ENCODE peak calls at places on chromosomes 5 and 9, in five cellular contexts. One of them, this sample, is unnamed.
A peak's percentile ranks its signal among the peaks of the same experiment; 100 is the strongest.

GRCh38 chr9:105144076-105144475 is 100.4 kb upstream of the SLC44A1 start:
- DNase-seq in GM03348: no peak
- DNase-seq in stimulated activated CD8-positive, alpha-beta memory T cell treated with anti-CD3 and anti-CD28 coated beads, Interleukin-4, amount 100 ng/mL, for 48 hours: no peak
- DNase-seq in Right ventricle myocardium superior: no peak
- DNase-seq in stimulated activated CD4-positive, alpha-beta T cell treated with anti-CD3 and anti-CD28 coated beads, Interleukin-15, amount 100 ng/mL, for 48 hours: no peak
- DNase-seq in this sample: no peak

GRCh38 chr5:41843456-41844112 is 26.6 kb downstream of the OXCT1 start:
- DNase-seq in GM03348: peak; percentile 57
- DNase-seq in stimulated activated CD8-positive, alpha-beta memory T cell treated with anti-CD3 and anti-CD28 coated beads, Interleukin-4, amount 100 ng/mL, for 48 hours: no peak
- DNase-seq in Right ventricle myocardium superior: no peak
- DNase-seq in stimulated activated CD4-positive, alpha-beta T cell treated with anti-CD3 and anti-CD28 coated beads, Interleukin-15, amount 100 ng/mL, for 48 hours: no peak
- DNase-seq in this sample: no peak

GRCh38 chr9:134800791-134801339 is 79.7 kb upstream of the FCN2 start:
- DNase-seq in GM03348: no peak
- DNase-seq in stimulated activated CD8-positive, alpha-beta memory T cell treated with anti-CD3 and anti-CD28 coated beads, Interleukin-4, amount 100 ng/mL, for 48 hours: no peak
- DNase-seq in Right ventricle myocardium superior: peak; percentile 72
- DNase-seq in stimulated activated CD4-positive, alpha-beta T cell treated with anti-CD3 and anti-CD28 coated beads, Interleukin-15, amount 100 ng/mL, for 48 hours: no peak
- DNase-seq in this sample: peak; percentile 79

GRCh38 chr5:98064118-98064517 is 709.3 kb upstream of the RGMB start:
- DNase-seq in GM03348: no peak
- DNase-seq in stimulated activated CD8-positive, alpha-beta memory T cell treated with anti-CD3 and anti-CD28 coated beads, Interleukin-4, amount 100 ng/mL, for 48 hours: no peak
- DNase-seq in Right ventricle myocardium superior: no peak
- DNase-seq in stimulated activated CD4-positive, alpha-beta T cell treated with anti-CD3 and anti-CD28 coated beads, Interleukin-15, amount 100 ng/mL, for 48 hours: no peak
- DNase-seq in this sample: no peak

GRCh38 chr9:121748727-121749546 is 97.5 kb downstream of the DAB2IP start:
- DNase-seq in GM03348: peak; percentile 78
- DNase-seq in stimulated activated CD8-positive, alpha-beta memory T cell treated with anti-CD3 and anti-CD28 coated beads, Interleukin-4, amount 100 ng/mL, for 48 hours: no peak
- DNase-seq in Right ventricle myocardium superior: peak; percentile 82
- DNase-seq in stimulated activated CD4-positive, alpha-beta T cell treated with anti-CD3 and anti-CD28 coated beads, Interleukin-15, amount 100 ng/mL, for 48 hours: no peak
- DNase-seq in this sample: peak; percentile 84

GRCh38 chr9:119811030-119811429 is 441.8 kb upstream of the BRINP1 start:
- DNase-seq in GM03348: peak; percentile 77
- DNase-seq in stimulated activated CD8-positive, alpha-beta memory T cell treated with anti-CD3 and anti-CD28 coated beads, Interleukin-4, amount 100 ng/mL, for 48 hours: no peak
- DNase-seq in Right ventricle myocardium superior: no peak
- DNase-seq in stimulated activated CD4-positive, alpha-beta T cell treated with anti-CD3 and anti-CD28 coated beads, Interleukin-15, amount 100 ng/mL, for 48 hours: no peak
- DNase-seq in this sample: no peak

GRCh38 chr5:27906911-27907590 is 868.7 kb upstream of the CDH9 start:
- DNase-seq in GM03348: no peak
- DNase-seq in stimulated activated CD8-positive, alpha-beta memory T cell treated with anti-CD3 and anti-CD28 coated beads, Interleukin-4, amount 100 ng/mL, for 48 hours: no peak
- DNase-seq in Right ventricle myocardium superior: no peak
- DNase-seq in stimulated activated CD4-positive, alpha-beta T cell treated with anti-CD3 and anti-CD28 coated beads, Interleukin-15, amount 100 ng/mL, for 48 hours: no peak
- DNase-seq in this sample: no peak

GRCh38 chr9:129809346-129809745 is 6.4 kb downstream of the TOR1B start:
- DNase-seq in GM03348: no peak
- DNase-seq in stimulated activated CD8-positive, alpha-beta memory T cell treated with anti-CD3 and anti-CD28 coated beads, Interleukin-4, amount 100 ng/mL, for 48 hours: no peak
- DNase-seq in Right ventricle myocardium superior: no peak
- DNase-seq in stimulated activated CD4-positive, alpha-beta T cell treated with anti-CD3 and anti-CD28 coated beads, Interleukin-15, amount 100 ng/mL, for 48 hours: no peak
- DNase-seq in this sample: no peak

GRCh38 chr9:33165263-33166151 is 1.6 kb downstream of the B4GALT1 start:
- DNase-seq in GM03348: peak; percentile 51
- DNase-seq in stimulated activated CD8-positive, alpha-beta memory T cell treated with anti-CD3 and anti-CD28 coated beads, Interleukin-4, amount 100 ng/mL, for 48 hours: peak; percentile 54
- DNase-seq in Right ventricle myocardium superior: peak; percentile 54
- DNase-seq in stimulated activated CD4-positive, alpha-beta T cell treated with anti-CD3 and anti-CD28 coated beads, Interleukin-15, amount 100 ng/mL, for 48 hours: no peak
- DNase-seq in this sample: peak; percentile 50

GRCh38 chr9:17532461-17532860 is 46.4 kb upstream of the SH3GL2 start:
- DNase-seq in GM03348: no peak
- DNase-seq in stimulated activated CD8-positive, alpha-beta memory T cell treated with anti-CD3 and anti-CD28 coated beads, Interleukin-4, amount 100 ng/mL, for 48 hours: no peak
- DNase-seq in Right ventricle myocardium superior: no peak
- DNase-seq in stimulated activated CD4-positive, alpha-beta T cell treated with anti-CD3 and anti-CD28 coated beads, Interleukin-15, amount 100 ng/mL, for 48 hours: no peak
- DNase-seq in this sample: no peak

GRCh38 chr9:128706671-128707381 is 4.5 kb downstream of the PKN3 start:
- DNase-seq in GM03348: no peak
- DNase-seq in stimulated activated CD8-positive, alpha-beta memory T cell treated with anti-CD3 and anti-CD28 coated beads, Interleukin-4, amount 100 ng/mL, for 48 hours: no peak
- DNase-seq in Right ventricle myocardium superior: peak; percentile 43
- DNase-seq in stimulated activated CD4-positive, alpha-beta T cell treated with anti-CD3 and anti-CD28 coated beads, Interleukin-15, amount 100 ng/mL, for 48 hours: no peak
- DNase-seq in this sample: peak; percentile 27

GRCh38 chr9:88578486-88579362 is 43.7 kb downstream of the NXNL2 start:
- DNase-seq in GM03348: peak; percentile 94
- DNase-seq in stimulated activated CD8-positive, alpha-beta memory T cell treated with anti-CD3 and anti-CD28 coated beads, Interleukin-4, amount 100 ng/mL, for 48 hours: peak; percentile 89
- DNase-seq in Right ventricle myocardium superior: peak; percentile 89
- DNase-seq in stimulated activated CD4-positive, alpha-beta T cell treated with anti-CD3 and anti-CD28 coated beads, Interleukin-15, amount 100 ng/mL, for 48 hours: peak; percentile 57
- DNase-seq in this sample: peak; percentile 88

GRCh38 chr9:104868687-104869404 is 59.1 kb downstream of the ABCA1 start:
- DNase-seq in GM03348: peak; percentile 89
- DNase-seq in stimulated activated CD8-positive, alpha-beta memory T cell treated with anti-CD3 and anti-CD28 coated beads, Interleukin-4, amount 100 ng/mL, for 48 hours: no peak
- DNase-seq in Right ventricle myocardium superior: peak; percentile 70
- DNase-seq in stimulated activated CD4-positive, alpha-beta T cell treated with anti-CD3 and anti-CD28 coated beads, Interleukin-15, amount 100 ng/mL, for 48 hours: no peak
- DNase-seq in this sample: peak; percentile 73

GRCh38 chr5:73218552-73219171 is 45.7 kb downstream of the TMEM174 start:
- DNase-seq in GM03348: peak; percentile 73
- DNase-seq in stimulated activated CD8-positive, alpha-beta memory T cell treated with anti-CD3 and anti-CD28 coated beads, Interleukin-4, amount 100 ng/mL, for 48 hours: no peak
- DNase-seq in Right ventricle myocardium superior: no peak
- DNase-seq in stimulated activated CD4-positive, alpha-beta T cell treated with anti-CD3 and anti-CD28 coated beads, Interleukin-15, amount 100 ng/mL, for 48 hours: no peak
- DNase-seq in this sample: no peak

GRCh38 chr5:124867064-124867707 is 120.7 kb upstream of the ZNF608 start:
- DNase-seq in GM03348: peak; percentile 33
- DNase-seq in stimulated activated CD8-positive, alpha-beta memory T cell treated with anti-CD3 and anti-CD28 coated beads, Interleukin-4, amount 100 ng/mL, for 48 hours: no peak
- DNase-seq in Right ventricle myocardium superior: no peak
- DNase-seq in stimulated activated CD4-positive, alpha-beta T cell treated with anti-CD3 and anti-CD28 coated beads, Interleukin-15, amount 100 ng/mL, for 48 hours: no peak
- DNase-seq in this sample: no peak

GRCh38 chr5:153551537-153552079 is 61.1 kb downstream of the GRIA1 start:
- DNase-seq in GM03348: peak; percentile 82
- DNase-seq in stimulated activated CD8-positive, alpha-beta memory T cell treated with anti-CD3 and anti-CD28 coated beads, Interleukin-4, amount 100 ng/mL, for 48 hours: no peak
- DNase-seq in Right ventricle myocardium superior: no peak
- DNase-seq in stimulated activated CD4-positive, alpha-beta T cell treated with anti-CD3 and anti-CD28 coated beads, Interleukin-15, amount 100 ng/mL, for 48 hours: no peak
- DNase-seq in this sample: no peak

GRCh38 chr9:86828631-86829030 is 118.7 kb downstream of the GAS1 start:
- DNase-seq in GM03348: no peak
- DNase-seq in stimulated activated CD8-positive, alpha-beta memory T cell treated with anti-CD3 and anti-CD28 coated beads, Interleukin-4, amount 100 ng/mL, for 48 hours: no peak
- DNase-seq in Right ventricle myocardium superior: no peak
- DNase-seq in stimulated activated CD4-positive, alpha-beta T cell treated with anti-CD3 and anti-CD28 coated beads, Interleukin-15, amount 100 ng/mL, for 48 hours: no peak
- DNase-seq in this sample: no peak

GRCh38 chr5:160213537-160213936 is 15.8 kb upstream of the FABP6 start:
- DNase-seq in GM03348: no peak
- DNase-seq in stimulated activated CD8-positive, alpha-beta memory T cell treated with anti-CD3 and anti-CD28 coated beads, Interleukin-4, amount 100 ng/mL, for 48 hours: no peak
- DNase-seq in Right ventricle myocardium superior: no peak
- DNase-seq in stimulated activated CD4-positive, alpha-beta T cell treated with anti-CD3 and anti-CD28 coated beads, Interleukin-15, amount 100 ng/mL, for 48 hours: no peak
- DNase-seq in this sample: no peak

GRCh38 chr5:52807037-52807436 is 19.3 kb downstream of the ITGA1 start:
- DNase-seq in GM03348: no peak
- DNase-seq in stimulated activated CD8-positive, alpha-beta memory T cell treated with anti-CD3 and anti-CD28 coated beads, Interleukin-4, amount 100 ng/mL, for 48 hours: no peak
- DNase-seq in Right ventricle myocardium superior: no peak
- DNase-seq in stimulated activated CD4-positive, alpha-beta T cell treated with anti-CD3 and anti-CD28 coated beads, Interleukin-15, amount 100 ng/mL, for 48 hours: no peak
- DNase-seq in this sample: no peak

GRCh38 chr9:27205198-27205597 is 91.8 kb downstream of the EQTN start:
- DNase-seq in GM03348: no peak
- DNase-seq in stimulated activated CD8-positive, alpha-beta memory T cell treated with anti-CD3 and anti-CD28 coated beads, Interleukin-4, amount 100 ng/mL, for 48 hours: no peak
- DNase-seq in Right ventricle myocardium superior: no peak
- DNase-seq in stimulated activated CD4-positive, alpha-beta T cell treated with anti-CD3 and anti-CD28 coated beads, Interleukin-15, amount 100 ng/mL, for 48 hours: no peak
- DNase-seq in this sample: no peak

This sample was measured in left ventricle myocardium superior.